ENCODE peak calls at places on chromosomes 13 and 19, in nine cellular contexts. W, I, N, E, F, B, P, V and Y are unnamed samples.

GRCh38 chr13:99931462-99931861 is 40.1 kb downstream of the ZIC5 start:
- DNase-seq in W (no peak), I (no peak), N (no peak), E (no peak), F (no peak), B (no peak), P (no peak), V (no peak), Y (no peak)

GRCh38 chr13:95902736-95903135 is 150.5 kb downstream of the UGGT2 start:
- DNase-seq in W (no peak), I (peak), N (no peak), E (no peak), F (no peak), B (no peak), P (no peak), V (no peak), Y (no peak)

GRCh38 chr13:25977216-25977615 is 74.6 kb downstream of the SHISA2 start:
- DNase-seq in W (no peak), I (peak), N (no peak), E (no peak), F (no peak), B (no peak), P (no peak), V (no peak), Y (no peak)

GRCh38 chr19:49790866-49791265 is 22.2 kb downstream of the FUZ start:
- DNase-seq in W (peak), I (peak), N (no peak), E (no peak), F (no peak), B (no peak), P (no peak), V (peak), Y (peak)

GRCh38 chr13:29918845-29919244 is 68.4 kb upstream of the UBL3 start:
- DNase-seq in W (no peak), I (peak), N (no peak), E (no peak), F (no peak), B (no peak), P (no peak), V (no peak), Y (peak)

GRCh38 chr19:56507446-56508281 is at the start of gene ZNF471:
- DNase-seq in W (peak), I (peak), N (peak), E (no peak), F (peak), B (peak), P (peak), V (peak), Y (peak)

GRCh38 chr19:45887311-45887710 is 1.4 kb upstream of the IRF2BP1 start:
- DNase-seq in W (no peak), I (peak), N (no peak), E (no peak), F (no peak), B (no peak), P (no peak), V (no peak), Y (no peak)

GRCh38 chr19:31220540-31220939 is 128.7 kb downstream of the TSHZ3 start:
- DNase-seq in W (no peak), I (peak), N (no peak), E (no peak), F (no peak), B (no peak), P (peak), V (no peak), Y (peak)

GRCh38 chr13:71605744-71606143 is 261.3 kb downstream of the DACH1 start:
- DNase-seq in W (no peak), I (no peak), N (no peak), E (no peak), F (no peak), B (no peak), P (no peak), V (no peak), Y (no peak)

GRCh38 chr19:5889288-5889971 is 14.2 kb downstream of the NDUFA11 start:
- DNase-seq in W (no peak), I (no peak), N (no peak), E (no peak), F (no peak), B (peak), P (no peak), V (no peak), Y (peak)

DNA sequence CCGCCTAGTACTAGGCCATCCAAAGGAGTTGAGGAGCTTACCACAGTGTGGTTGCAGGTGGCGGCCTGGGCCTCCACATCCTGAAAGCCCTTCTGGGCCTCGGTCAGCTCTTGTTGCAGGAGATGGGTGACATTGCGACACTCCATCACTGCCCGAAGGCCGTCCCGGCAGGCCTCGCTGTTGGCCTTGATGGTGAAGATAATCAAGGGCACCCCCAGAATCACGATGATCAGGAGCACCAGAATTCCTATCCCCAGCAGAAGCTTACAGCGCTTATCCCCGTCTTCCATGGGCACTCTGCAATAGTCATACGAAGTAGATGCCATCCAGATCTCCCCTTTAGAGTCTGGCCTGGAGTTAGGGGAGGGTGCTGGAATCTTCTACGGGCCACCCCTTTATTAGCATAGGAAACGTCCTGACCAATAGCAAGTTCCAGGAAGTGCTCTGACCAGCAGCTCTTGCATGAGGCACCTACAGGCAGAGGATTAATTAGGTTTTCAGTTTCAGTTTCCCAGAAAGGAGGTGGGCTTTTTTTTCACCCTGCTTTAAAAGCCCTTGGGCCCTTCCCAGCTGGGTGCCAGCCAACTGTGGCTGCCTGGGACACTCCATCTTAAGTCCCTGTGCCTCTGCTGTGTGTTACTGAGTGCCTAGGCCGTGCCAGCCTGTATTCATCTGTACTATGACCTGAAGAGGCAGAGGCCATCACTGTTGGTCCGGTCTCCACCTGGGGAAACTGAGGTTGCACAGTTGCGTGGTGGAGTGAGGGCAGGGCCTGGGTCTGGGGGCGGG is at the start of gene BST2:
- DNase-seq in W (peak), I (peak), N (peak), E (peak), F (peak), B (no peak), P (peak), V (peak), Y (no peak)
- H3K4me3 ChIP-seq in W (peak), I (no peak), N (peak), E (peak), F (peak), B (no peak), P (peak), V (peak), Y (no peak)

GRCh38 chr13:52845334-52845761 is 3.1 kb downstream of the PCDH8 start:
- DNase-seq in W (no peak), I (no peak), N (no peak), E (no peak), F (no peak), B (no peak), P (peak), V (no peak), Y (no peak)

GRCh38 chr13:52847322-52847681 is 1.1 kb downstream of the PCDH8 start:
- DNase-seq in W (no peak), I (no peak), N (no peak), E (no peak), F (no peak), B (no peak), P (no peak), V (no peak), Y (no peak)

GRCh38 chr13:52846567-52847321 is 1.7 kb downstream of the PCDH8 start:
- DNase-seq in W (peak), I (peak), N (peak), E (no peak), F (peak), B (no peak), P (no peak), V (peak), Y (peak)

GRCh38 chr13:52847682-52848432 is 583 bp downstream of the PCDH8 start:
- DNase-seq in W (no peak), I (no peak), N (no peak), E (no peak), F (no peak), B (no peak), P (no peak), V (no peak), Y (no peak)

GRCh38 chr13:52845766-52846566 is 2.5 kb downstream of the PCDH8 start:
- DNase-seq in W (no peak), I (peak), N (no peak), E (no peak), F (peak), B (no peak), P (peak), V (peak), Y (no peak)
- TF ChIP-seq CTCF in W (no peak), I (no peak), N (no peak), E (no peak), F (no peak), B (peak), P (no peak), V (no peak), Y (no peak)

DNA sequence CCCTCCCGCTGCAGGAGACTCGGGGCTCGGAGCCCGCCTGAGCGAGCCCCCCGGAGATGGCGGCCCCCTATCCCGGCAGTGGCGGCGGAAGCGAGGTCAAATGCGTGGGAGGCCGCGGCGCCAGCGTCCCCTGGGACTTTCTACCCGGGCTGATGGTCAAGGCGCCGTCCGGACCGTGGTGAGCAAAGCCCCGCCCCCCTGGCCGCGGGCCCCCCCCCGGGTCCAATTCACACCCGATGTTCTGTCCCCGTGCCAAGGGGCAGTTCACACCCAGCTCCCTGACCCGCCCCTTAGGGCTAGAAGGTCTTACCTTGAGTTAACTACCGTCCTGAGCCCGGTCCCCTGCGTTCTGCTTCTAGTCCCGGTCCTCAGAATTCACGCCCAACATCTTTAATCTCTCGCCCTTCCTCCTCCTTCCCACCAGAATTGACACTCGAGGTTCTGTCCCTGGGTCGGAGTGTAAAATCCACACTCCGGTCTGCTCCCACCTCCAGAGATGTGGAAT is 1.4 kb downstream of the NPAS1 start:
- DNase-seq in W (no peak), I (peak), N (no peak), E (no peak), F (no peak), B (no peak), P (peak), V (no peak), Y (no peak)
- H3K4me3 ChIP-seq in W (peak), I (peak), N (peak), E (peak), F (no peak), B (peak), P (no peak), V (peak), Y (peak)

GRCh38 chr13:41563501-41564001 is 106.2 kb downstream of the RGCC start:
- DNase-seq in W (no peak), I (peak), N (no peak), E (no peak), F (no peak), B (no peak), P (no peak), V (no peak), Y (peak)

GRCh38 chr13:41568143-41568989 is 111.0 kb downstream of the RGCC start:
- DNase-seq in W (no peak), I (no peak), N (no peak), E (no peak), F (no peak), B (no peak), P (no peak), V (no peak), Y (no peak)

GRCh38 chr13:41564046-41564445 is 106.7 kb downstream of the RGCC start:
- DNase-seq in W (no peak), I (peak), N (no peak), E (no peak), F (no peak), B (no peak), P (no peak), V (no peak), Y (no peak)

GRCh38 chr13:41565221-41565620 is 107.9 kb downstream of the RGCC start:
- DNase-seq in W (no peak), I (peak), N (no peak), E (no peak), F (no peak), B (peak), P (no peak), V (no peak), Y (peak)

GRCh38 chr13:41568990-41569387 is 111.6 kb downstream of the RGCC start:
- DNase-seq in W (no peak), I (peak), N (no peak), E (no peak), F (no peak), B (no peak), P (no peak), V (no peak), Y (peak)
- TF ChIP-seq CTCF in W (no peak), I (no peak), N (no peak), E (no peak), F (no peak), B (peak), P (no peak), V (no peak), Y (no peak)

GRCh38 chr19:40214936-40215335 is 3.2 kb downstream of the TTC9B start:
- DNase-seq in W (no peak), I (no peak), N (no peak), E (no peak), F (no peak), B (no peak), P (no peak), V (no peak), Y (no peak)

GRCh38 chr19:40217921-40218890 is at the start of gene TTC9B:
- DNase-seq in W (no peak), I (no peak), N (no peak), E (no peak), F (no peak), B (no peak), P (no peak), V (no peak), Y (no peak)

GRCh38 chr19:40217027-40217810 is 965 bp downstream of the TTC9B start:
- DNase-seq in W (no peak), I (no peak), N (peak), E (peak), F (peak), B (no peak), P (peak), V (peak), Y (no peak)

GRCh38 chr19:40216777-40217026 is 1.5 kb downstream of the TTC9B start:
- DNase-seq in W (no peak), I (no peak), N (no peak), E (no peak), F (no peak), B (no peak), P (no peak), V (no peak), Y (no peak)

DNA sequence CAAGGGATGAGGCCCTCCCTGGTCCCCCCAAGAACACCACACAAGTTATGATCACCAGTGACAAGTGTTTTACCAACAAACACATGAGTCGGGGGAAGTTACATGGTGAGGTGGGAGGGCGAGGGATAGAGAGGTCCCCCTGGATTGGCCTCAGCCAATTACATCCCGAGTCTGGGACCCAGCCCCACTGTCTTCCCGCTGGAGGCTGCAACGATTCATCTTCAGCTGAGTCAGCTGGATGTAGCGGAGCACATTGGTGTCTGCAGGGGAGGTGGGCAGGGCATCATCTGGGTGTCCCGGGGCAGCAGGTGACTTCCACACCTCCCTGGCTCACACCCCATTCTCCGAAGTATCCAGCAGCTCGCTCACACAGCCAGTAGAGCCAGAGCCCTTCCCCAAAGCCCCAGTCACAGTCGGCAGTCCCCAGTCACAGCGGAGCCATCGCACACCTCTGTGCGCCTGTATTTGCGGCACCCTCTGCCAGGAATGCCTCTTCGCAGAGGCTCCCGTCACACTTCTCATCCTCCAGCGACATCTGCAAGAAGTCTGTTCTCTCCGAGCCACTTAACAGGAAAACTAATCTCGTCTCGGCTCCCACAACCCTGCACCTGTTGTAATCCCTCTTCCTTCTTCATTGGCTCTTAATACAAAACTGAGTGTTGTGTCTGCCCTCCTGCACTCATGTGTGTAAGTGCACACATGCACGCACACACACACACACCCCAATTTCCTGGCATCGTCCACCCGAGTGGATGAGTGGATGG is 2.0 kb downstream of the TTC9B start:
- DNase-seq in W (no peak), I (no peak), N (no peak), E (no peak), F (no peak), B (no peak), P (no peak), V (no peak), Y (no peak)
- H3K4me3 ChIP-seq in W (no peak), I (no peak), N (no peak), E (peak), F (no peak), B (no peak), P (no peak), V (no peak), Y (no peak)